ENCODE peak calls at places on chromosomes 7 and 10, in seven cellular contexts. L is CD4-positive, alpha-beta T cell; N is right lobe of liver; S is suprapubic skin; M is left ventricle myocardium inferior; C is brain microvascular endothelial cell; P is GM12878. D is an unnamed sample.
A peak's percentile ranks its signal among the peaks of the same experiment; 100 is the strongest.

GRCh38 chr10:10053051-10053450 is 964.6 kb upstream of the CELF2 start:
- DNase-seq in L (no peak), N (no peak), S (no peak), M (no peak), C (no peak), P (no peak), D (no peak)

GRCh38 chr7:131556912-131557457 is 557 bp upstream of the PODXL start:
- DNase-seq in L (no peak), N (no peak), S (no peak), M (no peak), C (no peak), P (no peak), D (no peak)

GRCh38 chr10:26046073-26046684 is 112.2 kb downstream of the MYO3A start:
- DNase-seq in L (no peak), N (no peak), S (no peak), M (no peak), C (no peak), P (no peak), D (no peak)

GRCh38 chr7:134362587-134363483 is 46.1 kb upstream of the SLC35B4 start:
- DNase-seq in L (no peak), N (peak; percentile 86), S (no peak), M (no peak), C (no peak), P (no peak), D (no peak)

GRCh38 chr10:3972460-3973366 is 187.7 kb upstream of the KLF6 start:
- DNase-seq in L (no peak), N (no peak), S (no peak), M (no peak), C (no peak), P (no peak), D (no peak)

GRCh38 chr10:44293306-44293778 is 91.6 kb downstream of the CXCL12 start:
- DNase-seq in L (no peak), N (no peak), S (no peak), M (peak; percentile 23), C (no peak), P (no peak), D (no peak)

GRCh38 chr10:66215005-66215404 is 710.8 kb upstream of the LRRTM3 start:
- DNase-seq in L (no peak), N (no peak), S (no peak), M (no peak), C (no peak), P (no peak), D (no peak)

GRCh38 chr10:48670978-48671913 is 13.4 kb upstream of the WDFY4 start:
- DNase-seq in L (no peak), N (no peak), S (no peak), M (no peak), C (no peak), P (no peak), D (no peak)

GRCh38 chr10:102718220-102718619 is 3.8 kb downstream of the SFXN2 start:
- DNase-seq in L (no peak), N (peak; percentile 60), S (no peak), M (no peak), C (peak; percentile 58), P (no peak), D (peak; percentile 53)

GRCh38 chr10:26574783-26575182 is 122.7 kb upstream of the PDSS1 start:
- DNase-seq in L (no peak), N (no peak), S (no peak), M (no peak), C (no peak), P (peak; percentile 67), D (no peak)

GRCh38 chr10:46534828-46535524 is 21.5 kb downstream of the GPRIN2 start:
- DNase-seq in L (no peak), N (no peak), S (peak; percentile 69), M (peak; percentile 10), C (no peak), P (no peak), D (no peak)

GRCh38 chr7:93194368-93194767 is 31.9 kb downstream of the HEPACAM2 start:
- DNase-seq in L (no peak), N (no peak), S (no peak), M (no peak), C (peak; percentile 4), P (no peak), D (no peak)

GRCh38 chr7:4837814-4838625 is 23.8 kb downstream of the PAPOLB start:
- DNase-seq in L (no peak), N (no peak), S (peak; percentile 47), M (no peak), C (no peak), P (no peak), D (no peak)

GRCh38 chr10:93152136-93152535 is 78.4 kb downstream of the CYP26A1 start:
- DNase-seq in L (no peak), N (no peak), S (no peak), M (no peak), C (peak; percentile 9), P (no peak), D (no peak)

GRCh38 chr10:69014171-69014570 is 25.6 kb downstream of the KIFBP start:
- DNase-seq in L (no peak), N (no peak), S (no peak), M (no peak), C (no peak), P (no peak), D (no peak)

GRCh38 chr10:106424981-106425380 is 739.5 kb downstream of the SORCS1 start:
- DNase-seq in L (no peak), N (no peak), S (no peak), M (no peak), C (no peak), P (no peak), D (no peak)

GRCh38 chr10:8594711-8595110 is 540.2 kb downstream of the GATA3 start:
- DNase-seq in L (no peak), N (no peak), S (no peak), M (no peak), C (no peak), P (no peak), D (no peak)

GRCh38 chr7:33790746-33791145 is 114.6 kb upstream of the BMPER start:
- DNase-seq in L (no peak), N (no peak), S (no peak), M (no peak), C (no peak), P (no peak), D (no peak)

GRCh38 chr10:59508956-59509355 is 146.6 kb upstream of the FAM13C start:
- DNase-seq in L (no peak), N (no peak), S (no peak), M (no peak), C (no peak), P (no peak), D (no peak)

GRCh38 chr10:50807851-50808776 is 68.4 kb downstream of the ASAH2B start:
- DNase-seq in L (no peak), N (peak; percentile 95), S (no peak), M (no peak), C (peak; percentile 78), P (no peak), D (no peak)

GRCh38 chr10:97714401-97715258 is 1.1 kb downstream of the MARVELD1 start:
- DNase-seq in L (no peak), N (peak; percentile 55), S (peak; percentile 88), M (peak; percentile 78), C (peak; percentile 67), P (no peak), D (peak; percentile 84)

DNA sequence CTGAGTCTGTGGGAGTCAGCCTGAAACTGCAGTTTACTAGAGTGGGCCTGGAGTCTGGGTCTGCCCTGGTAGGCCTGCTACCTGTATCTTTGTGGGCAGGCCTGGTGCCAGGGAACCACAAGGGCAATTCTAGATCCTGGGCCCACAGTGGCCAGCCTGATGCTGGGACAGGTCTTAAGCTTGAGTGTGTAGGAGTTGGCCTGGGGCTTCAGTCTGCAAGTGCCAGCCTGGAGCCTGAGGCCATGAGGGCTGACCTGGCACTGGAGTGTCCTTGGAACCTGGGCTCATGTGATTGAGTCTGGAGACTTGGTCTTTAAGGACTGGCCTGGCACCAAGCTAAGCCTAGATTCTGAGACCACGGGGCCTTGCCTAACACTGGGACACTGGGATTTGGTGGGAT is 245.7 kb upstream of the TEX47 start:
- DNase-seq in L (no peak), N (no peak), S (no peak), M (no peak), C (no peak), P (no peak), D (no peak)
- H3K27me3 ChIP-seq in L (no peaks in the 10 kb centered on the region), N (no peaks in the 10 kb centered on the region), S (no peaks in the 10 kb centered on the region), M (no peaks in the 10 kb centered on the region), C (no peaks in the 10 kb centered on the region), P (no peaks in the 10 kb centered on the region), D (no peaks in the 10 kb centered on the region)

GRCh38 chr10:131442271-131442670 is 130.8 kb upstream of the TCERG1L start:
- DNase-seq in L (no peak), N (no peak), S (peak; percentile 41), M (no peak), C (no peak), P (no peak), D (no peak)
- H3K27me3 ChIP-seq in L (no peaks in the 10 kb centered on the region), N (no peaks in the 10 kb centered on the region), S (peaks cover 65% of the 10 kb centered on the region), M (peaks cover 86% of the 10 kb centered on the region), C (no peaks in the 10 kb centered on the region), P (no peaks in the 10 kb centered on the region), D (peaks cover 7% of the 10 kb centered on the region)

GRCh38 chr7:155416646-155417380 is 41.1 kb upstream of the EN2 start:
- DNase-seq in L (no peak), N (no peak), S (no peak), M (no peak), C (no peak), P (no peak), D (no peak)
- H3K27me3 ChIP-seq in L (no peaks in the 10 kb centered on the region), N (no peaks in the 10 kb centered on the region), S (peaks cover 49% of the 10 kb centered on the region), M (peaks cover 80% of the 10 kb centered on the region), C (no peaks in the 10 kb centered on the region), P (peaks cover 1% of the 10 kb centered on the region), D (peaks cover 21% of the 10 kb centered on the region)

GRCh38 chr7:155491812-155492211 is 33.9 kb downstream of the EN2 start:
- DNase-seq in L (no peak), N (no peak), S (no peak), M (no peak), C (no peak), P (no peak), D (no peak)

GRCh38 chr7:155489158-155489840 is 31.4 kb downstream of the EN2 start:
- DNase-seq in L (no peak), N (no peak), S (no peak), M (no peak), C (no peak), P (no peak), D (no peak)

GRCh38 chr7:155490697-155491628 is 33.0 kb downstream of the EN2 start:
- DNase-seq in L (no peak), N (no peak), S (no peak), M (peak; percentile 65), C (no peak), P (no peak), D (peak; percentile 68)

GRCh38 chr7:155488483-155489127 is 30.7 kb downstream of the EN2 start:
- DNase-seq in L (no peak), N (no peak), S (no peak), M (no peak), C (no peak), P (no peak), D (no peak)

DNA sequence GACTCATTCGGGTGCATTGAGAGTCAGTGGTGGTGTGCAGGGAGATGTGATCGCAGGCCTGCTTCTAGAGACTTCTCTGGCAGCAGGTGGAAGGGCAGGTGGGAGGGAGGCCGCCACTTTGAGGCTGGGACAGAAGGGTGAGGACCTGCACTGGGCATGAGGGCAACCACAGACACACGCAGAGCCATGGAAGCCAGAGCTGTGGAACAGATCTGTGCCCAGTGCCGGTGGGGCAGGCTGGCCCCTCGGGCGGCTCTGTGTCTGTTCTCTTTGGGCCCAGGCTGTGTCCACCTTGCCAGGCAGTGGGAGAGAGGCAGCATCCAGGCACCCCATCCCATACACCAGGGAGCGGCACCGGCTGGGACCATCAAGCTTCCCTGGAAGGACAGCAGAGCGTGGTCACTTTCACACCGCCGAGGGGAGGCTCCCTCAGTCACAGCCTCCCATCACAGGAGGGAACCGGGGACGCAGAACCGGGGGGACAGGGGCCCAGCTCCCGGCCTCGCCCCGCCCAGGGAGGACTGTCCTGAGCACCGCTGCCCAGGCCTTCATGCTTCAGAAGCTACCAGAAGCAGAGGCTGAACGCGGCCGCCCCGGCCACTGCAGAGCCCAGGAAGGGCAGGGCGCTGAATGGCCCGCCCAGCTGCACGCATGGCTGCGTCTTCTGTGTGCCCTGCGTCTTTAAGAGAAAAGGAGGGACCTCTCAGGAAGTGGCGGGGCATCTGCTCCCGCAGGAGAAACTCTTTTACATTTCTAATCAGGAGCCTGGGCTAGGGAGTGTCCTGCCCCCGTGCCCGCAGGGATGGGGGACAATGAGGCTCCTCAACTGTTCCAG is 32.1 kb downstream of the EN2 start:
- DNase-seq in L (no peak), N (no peak), S (no peak), M (no peak), C (no peak), P (no peak), D (no peak)
- H3K27me3 ChIP-seq in L (peaks cover 9% of the 10 kb centered on the region), N (peaks cover 23% of the 10 kb centered on the region), S (peaks cover 74% of the 10 kb centered on the region), M (peaks cover 96% of the 10 kb centered on the region), C (peaks cover 4% of the 10 kb centered on the region), P (no peaks in the 10 kb centered on the region), D (peaks cover 28% of the 10 kb centered on the region)

D was measured in heart left ventricle.